ENCODE peak calls at places on chromosome 13, in eight cellular contexts. B is naive B cell; Y is activated CD8-positive, alpha-beta T cell treated with anti-CD3 and anti-CD28 coated beads for 36 hours; E is HCT116; Q is sciatic nerve; F is pancreas; K is activated CD8-positive, alpha-beta memory T cell treated with anti-CD3 and anti-CD28 coated beads, Interleukin-2, amount 10 ng/mL, durations not matched to agents 7 days and 5 days; H is aorta. T is an unnamed sample.

GRCh38 chr13:43411741-43412140 is 375.0 kb downstream of the ENOX1 start:
- ATAC-seq in B (no peak), Y (no peak), E (no peak), Q (no peak), F (no peak), K (no peak), H (peak; percentile 62), T (no peak)

GRCh38 chr13:73369095-73369494 is 310.3 kb downstream of the KLF5 start:
- ATAC-seq in B (no peak), Y (no peak), E (no peak), Q (no peak), F (no peak), K (no peak), H (no peak), T (no peak)

GRCh38 chr13:97030705-97031452 is 36.6 kb upstream of the OXGR1 start:
- ATAC-seq in B (no peak), Y (no peak), E (peak; percentile 85), Q (no peak), F (peak; percentile 63), K (no peak), H (no peak), T (peak; percentile 90)

GRCh38 chr13:102724923-102725322 is 30.1 kb upstream of the METTL21C start:
- ATAC-seq in B (no peak), Y (no peak), E (peak; percentile 87), Q (peak; percentile 53), F (peak; percentile 82), K (no peak), H (peak; percentile 79), T (peak; percentile 88)

GRCh38 chr13:24033527-24034302 is 126.8 kb upstream of the SPATA13 start:
- ATAC-seq in B (no peak), Y (no peak), E (no peak), Q (peak; percentile 61), F (peak; percentile 17), K (no peak), H (no peak), T (no peak)

GRCh38 chr13:21429217-21429616 is 29.9 kb downstream of the ZDHHC20 start:
- ATAC-seq in B (no peak), Y (no peak), E (no peak), Q (no peak), F (no peak), K (no peak), H (no peak), T (no peak)

GRCh38 chr13:42626461-42626860 is 52.5 kb downstream of the TNFSF11 start:
- ATAC-seq in B (no peak), Y (no peak), E (no peak), Q (no peak), F (no peak), K (no peak), H (no peak), T (no peak)

GRCh38 chr13:49064459-49064858 is 88.7 kb downstream of the FNDC3A start:
- ATAC-seq in B (no peak), Y (no peak), E (no peak), Q (no peak), F (no peak), K (no peak), H (no peak), T (no peak)

GRCh38 chr13:78603240-78603947 is at the start of gene POU4F1:
- ATAC-seq in B (peak; percentile 68), Y (peak; percentile 90), E (no peak), Q (no peak), F (peak; percentile 28), K (peak; percentile 91), H (peak; percentile 5), T (peak; percentile 46)

GRCh38 chr13:33353210-33353609 is 67.7 kb upstream of the STARD13 start:
- ATAC-seq in B (peak; percentile 90), Y (no peak), E (no peak), Q (peak; percentile 67), F (peak; percentile 29), K (no peak), H (no peak), T (no peak)

GRCh38 chr13:113028336-113029060 is 59.5 kb downstream of the MCF2L start:
- ATAC-seq in B (no peak), Y (no peak), E (no peak), Q (no peak), F (no peak), K (no peak), H (peak; percentile 46), T (no peak)

GRCh38 chr13:111211789-111212516 is 96.8 kb downstream of the ARHGEF7 start:
- ATAC-seq in B (no peak), Y (no peak), E (no peak), Q (no peak), F (no peak), K (no peak), H (no peak), T (no peak)

GRCh38 chr13:107866666-107867623 is 348.4 kb downstream of the LIG4 start:
- ATAC-seq in B (no peak), Y (peak; percentile 24), E (no peak), Q (no peak), F (peak; percentile 31), K (no peak), H (no peak), T (peak; percentile 24)

GRCh38 chr13:30711375-30711774 is 24.0 kb upstream of the ALOX5AP start:
- ATAC-seq in B (no peak), Y (peak; percentile 61), E (no peak), Q (no peak), F (no peak), K (peak; percentile 73), H (no peak), T (peak; percentile 22)

GRCh38 chr13:90302113-90302512 is 1045.4 kb upstream of the MIR17HG start:
- ATAC-seq in B (no peak), Y (no peak), E (no peak), Q (peak; percentile 52), F (peak; percentile 67), K (no peak), H (no peak), T (peak; percentile 64)

GRCh38 chr13:70483599-70484276 is 375.5 kb upstream of the KLHL1 start:
- ATAC-seq in B (no peak), Y (no peak), E (no peak), Q (no peak), F (no peak), K (no peak), H (no peak), T (no peak)

GRCh38 chr13:51738226-51738905 is 65.6 kb downstream of the DHRS12 start:
- ATAC-seq in B (no peak), Y (peak; percentile 80), E (no peak), Q (no peak), F (no peak), K (peak; percentile 71), H (no peak), T (no peak)

GRCh38 chr13:110501188-110501587 is 60.3 kb downstream of the RAB20 start:
- ATAC-seq in B (no peak), Y (no peak), E (no peak), Q (no peak), F (no peak), K (no peak), H (no peak), T (no peak)

GRCh38 chr13:33744589-33745369 is 73.2 kb upstream of the RFC3 start:
- ATAC-seq in B (no peak), Y (no peak), E (no peak), Q (peak; percentile 78), F (peak; percentile 59), K (no peak), H (no peak), T (no peak)

GRCh38 chr13:102041544-102041943 is 360.3 kb downstream of the FGF14 start:
- ATAC-seq in B (no peak), Y (no peak), E (no peak), Q (no peak), F (no peak), K (no peak), H (no peak), T (no peak)

GRCh38 chr13:73697166-73697565 is 437.0 kb downstream of the KLF12 start:
- ATAC-seq in B (no peak), Y (peak; percentile 20), E (no peak), Q (no peak), F (no peak), K (no peak), H (no peak), T (no peak)

GRCh38 chr13:62453761-62454160 is 1038.1 kb upstream of the PCDH20 start:
- ATAC-seq in B (no peak), Y (no peak), E (no peak), Q (no peak), F (no peak), K (no peak), H (no peak), T (no peak)

GRCh38 chr13:75194717-75195116 is 287.3 kb downstream of the TBC1D4 start:
- ATAC-seq in B (no peak), Y (no peak), E (no peak), Q (peak; percentile 65), F (no peak), K (no peak), H (peak; percentile 81), T (no peak)

GRCh38 chr13:33497146-33497845 is 211.7 kb upstream of the STARD13 start:
- ATAC-seq in B (no peak), Y (no peak), E (no peak), Q (no peak), F (peak; percentile 46), K (no peak), H (no peak), T (no peak)

GRCh38 chr13:50589139-50589538 is 254.4 kb downstream of the DLEU7 start:
- ATAC-seq in B (no peak), Y (peak; percentile 31), E (peak; percentile 25), Q (no peak), F (peak; percentile 56), K (peak; percentile 66), H (no peak), T (peak; percentile 76)

GRCh38 chr13:44364019-44364418 is 9.6 kb upstream of the SERP2 start:
- ATAC-seq in B (no peak), Y (no peak), E (no peak), Q (no peak), F (no peak), K (no peak), H (no peak), T (no peak)

GRCh38 chr13:27638521-27638920 is 16.8 kb downstream of the POLR1D start:
- ATAC-seq in B (no peak), Y (no peak), E (no peak), Q (peak; percentile 50), F (peak; percentile 54), K (no peak), H (no peak), T (peak; percentile 58)

GRCh38 chr13:112803422-112803821 is 113.6 kb downstream of the ATP11A start:
- ATAC-seq in B (no peak), Y (no peak), E (no peak), Q (no peak), F (no peak), K (no peak), H (no peak), T (no peak)

GRCh38 chr13:20969182-20969581 is 66.6 kb upstream of the XPO4 start:
- ATAC-seq in B (no peak), Y (peak; percentile 69), E (peak; percentile 81), Q (no peak), F (no peak), K (no peak), H (no peak), T (peak; percentile 37)

GRCh38 chr13:43422061-43422460 is 364.7 kb downstream of the ENOX1 start:
- ATAC-seq in B (no peak), Y (no peak), E (no peak), Q (no peak), F (no peak), K (no peak), H (no peak), T (peak; percentile 35)

GRCh38 chr13:29362849-29363604 is 232.5 kb downstream of the SLC7A1 start:
- ATAC-seq in B (peak; percentile 89), Y (peak; percentile 83), E (peak; percentile 100), Q (peak; percentile 72), F (peak; percentile 94), K (peak; percentile 84), H (peak; percentile 74), T (peak; percentile 99)

GRCh38 chr13:41639955-41640780 is 182.8 kb downstream of the RGCC start:
- ATAC-seq in B (no peak), Y (no peak), E (no peak), Q (peak; percentile 85), F (peak; percentile 38), K (no peak), H (peak; percentile 80), T (no peak)

GRCh38 chr13:75787249-75787940 is 151.3 kb downstream of the LMO7 start:
- ATAC-seq in B (no peak), Y (no peak), E (no peak), Q (no peak), F (no peak), K (no peak), H (no peak), T (peak; percentile 30)

T was measured in SK-N-SH treated with all-trans-retinoic acid at 6 μM for 48 hours.